ENCODE peak calls at places on chromosome 21, in four cellular contexts. P is fibroblast of pulmonary artery, K is NB4, G is epithelial cell of esophagus. S is an unnamed sample.

GRCh38 chr21:26267389-26267788 is 96.8 kb upstream of the APP start:
- DNase-seq in P (no peak), K (no peak), G (no peak), S (no peak)

GRCh38 chr21:17688912-17689874 is 76.5 kb upstream of the BTG3 start:
- DNase-seq in P (peak), K (peak), G (peak), S (peak)

GRCh38 chr21:25961042-25961441 is 209.5 kb downstream of the APP start:
- DNase-seq in P (no peak), K (no peak), G (no peak), S (no peak)

GRCh38 chr21:33265664-33266049 is 510 bp upstream of the IL10RB start:
- DNase-seq in P (no peak), K (peak), G (peak), S (no peak)

GRCh38 chr21:36806103-36806502 is 107.2 kb downstream of the SIM2 start:
- DNase-seq in P (peak), K (peak), G (no peak), S (no peak)

GRCh38 chr21:42498012-42498411 is 2.0 kb upstream of the RSPH1 start:
- DNase-seq in P (no peak), K (no peak), G (no peak), S (no peak)

GRCh38 chr21:17789085-17789484 is 30.1 kb downstream of the C21orf91 start:
- DNase-seq in P (no peak), K (no peak), G (no peak), S (no peak)

GRCh38 chr21:42523941-42524340 is 10.3 kb downstream of the SLC37A1 start:
- DNase-seq in P (no peak), K (no peak), G (no peak), S (no peak)

GRCh38 chr21:37370152-37371040 is 3.8 kb downstream of the DYRK1A start:
- DNase-seq in P (peak), K (peak), G (peak), S (no peak)

GRCh38 chr21:17270234-17270633 is 242.6 kb upstream of the CXADR start:
- DNase-seq in P (peak), K (peak), G (peak), S (no peak)

GRCh38 chr21:24011087-24011486 is 1596.2 kb downstream of the MRPL39 start:
- DNase-seq in P (no peak), K (no peak), G (no peak), S (no peak)

DNA sequence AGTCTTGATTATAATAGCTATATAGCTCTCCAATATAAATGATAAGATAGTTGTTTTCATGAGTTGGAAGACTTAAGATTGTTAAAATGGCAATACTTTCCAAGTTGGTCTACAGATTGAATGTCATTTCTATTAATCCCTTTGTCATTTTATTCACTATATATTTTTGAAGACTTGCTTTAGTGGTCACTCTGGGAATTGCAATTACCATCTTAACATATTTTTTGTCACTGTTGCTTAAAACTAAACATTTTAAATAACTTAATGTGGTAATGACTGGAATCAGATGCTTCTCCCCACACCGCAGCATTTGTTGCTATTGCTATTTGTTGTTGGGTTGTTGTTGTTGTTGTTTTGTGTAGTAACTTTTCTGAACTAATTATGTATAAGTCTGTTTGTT is 1592.9 kb downstream of the MRPL39 start:
- DNase-seq in P (no peak), K (no peak), G (no peak), S (no peak)
- TF ChIP-seq CTCF in P (peak), K (no peak), G (no peak), S (no peak)

GRCh38 chr21:15539376-15539775 is 190.4 kb upstream of the USP25 start:
- DNase-seq in P (no peak), K (no peak), G (no peak), S (no peak)

GRCh38 chr21:15531986-15532385 is 197.8 kb upstream of the USP25 start:
- DNase-seq in P (no peak), K (no peak), G (no peak), S (no peak)

GRCh38 chr21:15533618-15534017 is 196.2 kb upstream of the USP25 start:
- DNase-seq in P (no peak), K (no peak), G (no peak), S (no peak)

GRCh38 chr21:15534450-15534886 is 195.3 kb upstream of the USP25 start:
- DNase-seq in P (no peak), K (peak), G (no peak), S (no peak)
- TF ChIP-seq CTCF in P (no peak), K (peak), G (no peak), S (no peak)

GRCh38 chr21:39453571-39454179 is 1.9 kb downstream of the SH3BGR start:
- DNase-seq in P (no peak), K (no peak), G (no peak), S (no peak)

GRCh38 chr21:39452207-39452964 is 616 bp downstream of the SH3BGR start:
- DNase-seq in P (peak), K (no peak), G (peak), S (no peak)

GRCh38 chr21:39452965-39453332 is 1.2 kb downstream of the SH3BGR start:
- DNase-seq in P (no peak), K (no peak), G (no peak), S (no peak)

GRCh38 chr21:39454949-39455668 is 3.3 kb downstream of the SH3BGR start:
- DNase-seq in P (no peak), K (no peak), G (no peak), S (no peak)

GRCh38 chr21:39456665-39457064 is 4.9 kb downstream of the SH3BGR start:
- DNase-seq in P (peak), K (peak), G (peak), S (no peak)
- TF ChIP-seq CTCF in P (peak), K (no peak), G (peak), S (no peak)

GRCh38 chr21:41048141-41048540 is 119.8 kb upstream of the BACE2 start:
- DNase-seq in P (no peak), K (no peak), G (no peak), S (no peak)

GRCh38 chr21:41043008-41043407 is 125.0 kb upstream of the BACE2 start:
- DNase-seq in P (no peak), K (peak), G (no peak), S (no peak)

GRCh38 chr21:41048636-41049035 is 119.3 kb upstream of the BACE2 start:
- DNase-seq in P (no peak), K (no peak), G (no peak), S (no peak)

DNA sequence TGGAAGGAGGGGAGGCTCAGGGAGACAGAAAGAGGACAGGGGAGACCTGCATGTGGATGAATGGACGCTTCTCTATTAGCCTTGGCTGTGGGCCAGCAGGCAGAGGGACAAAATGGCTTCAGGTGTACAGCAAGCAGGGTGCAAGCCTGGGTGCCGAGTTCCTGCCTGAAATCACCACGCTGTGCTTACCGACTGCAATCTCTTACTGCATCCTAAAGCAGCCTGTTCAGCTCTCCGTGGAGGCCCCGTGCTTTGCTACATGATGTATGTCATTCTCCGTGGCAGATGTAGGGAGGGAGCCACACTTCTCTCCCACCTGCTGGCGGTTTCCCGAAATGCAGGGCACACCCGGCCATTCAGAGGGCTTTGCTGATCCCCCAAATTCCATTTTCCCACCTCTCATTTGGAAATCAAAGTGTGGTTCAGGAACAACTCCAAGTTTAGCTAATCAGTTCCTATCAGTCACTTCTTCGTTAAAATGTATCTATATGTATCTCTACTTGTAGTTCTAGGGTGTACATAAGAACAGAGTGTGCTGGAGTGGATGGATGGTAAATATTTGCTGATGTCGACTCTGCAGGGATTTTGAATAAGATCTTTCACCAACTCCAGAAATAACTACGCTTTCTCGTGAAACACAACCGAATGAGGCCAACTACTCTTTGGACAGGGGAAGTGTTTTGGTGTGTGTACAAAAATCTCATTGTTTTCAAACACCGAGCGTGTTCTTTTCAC is 122.3 kb upstream of the BACE2 start:
- DNase-seq in P (no peak), K (peak), G (peak), S (no peak)
- TF ChIP-seq CTCF in P (no peak), K (peak), G (peak), S (no peak)

DNA sequence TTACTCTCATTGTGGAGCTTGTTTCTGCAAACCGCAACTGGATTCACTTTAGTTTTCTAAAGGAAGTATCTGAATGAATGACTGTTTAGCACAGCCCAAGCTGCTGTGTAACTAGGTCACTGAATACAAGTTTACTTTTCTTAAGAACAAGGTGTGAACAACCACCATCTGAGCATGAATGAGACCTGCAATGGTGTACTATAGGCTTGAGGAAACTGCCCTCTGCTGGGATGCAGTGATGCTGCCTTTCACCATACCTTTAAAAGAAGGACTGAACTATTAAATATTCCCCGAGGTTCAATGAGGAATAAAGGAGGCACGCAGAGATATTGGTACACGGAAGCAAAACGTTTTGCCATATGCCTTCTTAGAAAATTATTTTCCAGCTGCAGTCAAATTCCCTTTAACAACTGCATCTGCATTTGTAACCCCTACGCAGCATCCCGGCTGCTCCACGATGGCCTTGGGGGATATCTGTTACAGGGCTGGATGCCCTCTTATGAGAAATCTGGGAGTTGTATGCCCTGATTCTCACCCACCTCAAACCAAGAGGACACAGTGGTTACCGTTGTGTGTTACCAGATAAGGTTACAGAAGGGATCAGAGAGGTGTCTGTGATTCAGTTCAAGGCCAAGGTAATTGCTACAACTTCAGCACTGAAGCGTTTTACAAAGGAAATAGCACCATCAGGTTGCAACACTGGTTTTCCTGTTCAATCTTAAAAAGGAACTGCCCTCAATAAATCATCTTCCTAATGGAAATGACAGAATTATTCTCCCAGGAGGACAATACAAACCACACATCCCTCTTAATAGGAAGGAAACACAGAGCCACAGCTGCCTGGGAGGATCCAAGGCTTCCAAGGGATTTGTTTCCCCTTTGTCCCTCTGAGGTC is 470.5 kb downstream of the LTN1 start:
- DNase-seq in P (peak), K (peak), G (peak), S (no peak)
- TF ChIP-seq CTCF in P (peak), K (no peak), G (peak), S (no peak)

DNA sequence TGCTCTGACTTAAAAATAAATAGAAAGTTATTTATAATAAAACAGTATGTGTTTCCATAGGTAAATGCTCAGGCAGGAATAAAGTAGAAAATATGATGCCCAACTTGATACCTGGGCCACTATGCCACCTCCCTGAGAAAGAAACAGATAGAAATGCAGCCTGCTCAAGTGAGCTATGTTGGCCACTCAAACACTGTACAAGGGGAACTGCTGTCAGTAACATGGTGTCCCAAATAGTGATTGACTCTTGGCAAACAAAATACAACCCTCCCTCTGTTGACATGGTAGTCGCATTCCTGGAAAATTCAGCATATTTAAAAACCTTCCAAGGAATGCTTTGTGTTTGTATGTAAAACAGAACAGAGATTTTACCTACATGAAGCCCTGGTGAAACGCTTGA is 66.9 kb upstream of the KCNE2 start:
- DNase-seq in P (no peak), K (no peak), G (no peak), S (no peak)
- TF ChIP-seq CTCF in P (no peak), K (no peak), G (no peak), S (no peak)

GRCh38 chr21:41369105-41369914 is 7.5 kb downstream of the MX2 start:
- DNase-seq in P (no peak), K (peak), G (no peak), S (peak)
- TF ChIP-seq CTCF in P (no peak), K (no peak), G (no peak), S (no peak)

DNA sequence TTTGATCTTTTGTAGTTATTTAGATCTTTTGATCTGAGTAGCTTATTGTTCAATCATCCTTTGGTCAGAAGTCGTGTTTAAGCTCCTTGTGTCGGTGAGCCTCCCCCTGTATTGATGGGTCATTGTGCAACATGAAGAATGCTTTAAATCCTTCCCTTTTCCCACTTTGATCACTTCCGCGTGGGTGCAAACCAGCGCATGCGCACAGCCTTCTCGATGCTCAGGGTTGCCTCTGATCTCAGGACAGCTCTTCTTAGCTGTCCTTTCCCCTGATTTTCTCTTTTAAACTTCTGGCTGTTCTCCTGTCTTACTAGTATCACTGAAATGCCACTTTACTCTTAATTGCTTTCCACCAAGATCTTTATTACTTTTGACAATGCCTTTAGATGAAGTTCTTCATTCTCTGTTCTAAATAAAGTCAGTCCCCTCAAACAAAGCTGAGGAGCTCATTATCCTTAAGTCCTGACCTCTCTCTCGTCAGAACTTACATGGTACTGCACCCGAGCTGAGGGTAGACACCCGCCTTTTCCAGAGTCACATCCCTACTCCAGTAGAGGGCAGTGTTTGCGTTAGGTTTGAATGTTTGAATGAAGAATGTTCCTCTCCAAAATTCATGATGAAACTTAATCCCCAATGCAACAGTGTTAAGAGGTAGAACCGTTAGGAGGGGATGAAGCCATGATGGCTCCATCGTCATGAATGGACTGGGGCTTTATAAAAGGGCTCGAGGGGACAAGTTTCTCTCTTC is 547.9 kb upstream of the TMPRSS15 start:
- DNase-seq in P (peak), K (peak), G (no peak), S (no peak)
- TF ChIP-seq CTCF in P (no peak), K (peak), G (no peak), S (no peak)

GRCh38 chr21:44487831-44488230 is 32.5 kb downstream of the LRRC3 start:
- DNase-seq in P (peak), K (peak), G (no peak), S (no peak)
- TF ChIP-seq CTCF in P (peak), K (peak), G (peak), S (peak)

S was measured in CD8-positive, alpha-beta T cell.